ENCODE peak calls at places on chromosome 17, in six cellular contexts. H is stimulated activated CD4-positive, alpha-beta T cell treated with anti-CD3 and anti-CD28 coated beads, Interleukin-4, amount 100 ng/mL, for 48 hours; P is DMS79; K is memory B cell; M is left colon; N is substantia nigra. V is an unnamed sample.

GRCh38 chr17:63843387-63844292 is 1.2 kb upstream of the SMARCD2 start:
- DNase-seq in P (no peak), N (no peak), K (no peak), H (no peak), M (peak; percentile 54), V (peak; percentile 82)

GRCh38 chr17:75346906-75347305 is 57.7 kb upstream of the SLC25A19 start:
- DNase-seq in M (no peak), K (no peak), H (no peak), P (no peak), N (no peak), V (peak; percentile 69)

GRCh38 chr17:77859035-77859360 is 99.5 kb upstream of the TNRC6C start:
- DNase-seq in N (no peak), K (no peak), H (no peak), P (no peak), M (no peak), V (no peak)

GRCh38 chr17:13600475-13601316 is 1.0 kb downstream of the HS3ST3A1 start:
- DNase-seq in P (no peak), H (no peak), M (peak; percentile 5), K (no peak), N (no peak), V (no peak)

GRCh38 chr17:43043306-43043705 is 18.3 kb downstream of the RND2 start:
- DNase-seq in K (no peak), P (no peak), M (no peak), H (no peak), N (no peak), V (no peak)

GRCh38 chr17:27407916-27408846 is 48.1 kb upstream of the KSR1 start:
- DNase-seq in N (no peak), P (no peak), H (no peak), M (no peak), K (no peak), V (peak; percentile 76)

GRCh38 chr17:71229036-71229435 is 891.8 kb upstream of the SOX9 start:
- DNase-seq in H (no peak), N (no peak), P (no peak), K (no peak), M (no peak), V (no peak)

GRCh38 chr17:46742539-46743270 is 75.8 kb downstream of the WNT3 start:
- DNase-seq in H (no peak), P (no peak), M (no peak), K (no peak), N (no peak), V (peak; percentile 92)

GRCh38 chr17:44859701-44860100 is 12.0 kb downstream of the HIGD1B start:
- DNase-seq in N (no peak), K (no peak), M (no peak), P (no peak), H (no peak), V (no peak)

GRCh38 chr17:78137392-78138203 is 7.0 kb downstream of the TMC8 start:
- DNase-seq in M (no peak), H (no peak), N (no peak), K (no peak), P (no peak), V (no peak)

GRCh38 chr17:7238418-7239090 is 703 bp downstream of the PHF23 start:
- DNase-seq in H (no peak), P (no peak), K (no peak), N (no peak), M (peak; percentile 54), V (no peak)

GRCh38 chr17:28598799-28599310 is at the start of gene SPAG5:
- DNase-seq in P (peak; percentile 95), K (peak; percentile 93), N (peak; percentile 75), M (peak; percentile 94), H (peak; percentile 89), V (peak; percentile 97)

GRCh38 chr17:33778505-33779398 is 476.3 kb upstream of the CCL2 start:
- DNase-seq in H (peak; percentile 13), M (peak; percentile 16), P (peak; percentile 52), K (peak; percentile 21), N (peak; percentile 2), V (peak; percentile 71)

GRCh38 chr17:29412780-29413565 is 22.8 kb downstream of the TAOK1 start:
- DNase-seq in K (no peak), N (no peak), M (no peak), P (no peak), H (no peak), V (peak; percentile 49)

GRCh38 chr17:12994341-12995074 is 23.3 kb downstream of the ELAC2 start:
- DNase-seq in H (no peak), P (no peak), M (no peak), N (no peak), K (no peak), V (no peak)

GRCh38 chr17:36714789-36715188 is 113.4 kb downstream of the MRM1 start:
- DNase-seq in K (no peak), N (no peak), M (no peak), P (no peak), H (no peak), V (no peak)

GRCh38 chr17:2085648-2085949 is 30.7 kb downstream of the HIC1 start:
- DNase-seq in M (no peak), N (no peak), P (no peak), H (no peak), K (no peak), V (no peak)

GRCh38 chr17:63446218-63446980 is at the start of gene CYB561:
- DNase-seq in P (peak; percentile 29), K (peak; percentile 90), H (peak; percentile 53), N (no peak), M (peak; percentile 90), V (peak; percentile 84)

GRCh38 chr17:47649972-47650524 is 329 bp downstream of the KPNB1 start:
- DNase-seq in P (no peak), M (no peak), H (no peak), K (no peak), N (no peak), V (no peak)

GRCh38 chr17:8673621-8674020 is 43.1 kb upstream of the MYH10 start:
- DNase-seq in N (no peak), H (no peak), K (no peak), M (no peak), P (no peak), V (peak; percentile 60)

GRCh38 chr17:14873996-14874395 is 391.1 kb downstream of the PMP22 start:
- DNase-seq in M (no peak), H (no peak), N (no peak), K (no peak), P (no peak), V (no peak)

V was measured in Daoy.